ENCODE peak calls at places on chromosomes 7 and 10, in four cellular contexts. J, Z, G and W are unnamed samples.

GRCh38 chr7:77289387-77289786 is 89.8 kb upstream of the FGL2 start:
- DNase-seq in J (no peak), Z (no peak), G (no peak), W (no peak)

GRCh38 chr7:81648716-81649115 is 121.1 kb downstream of the HGF start:
- DNase-seq in G (no peak), J (no peak), Z (no peak), W (no peak)

GRCh38 chr10:122780391-122780790 is 65.3 kb downstream of the CUZD1 start:
- DNase-seq in J (no peak), G (no peak), Z (no peak), W (no peak)

GRCh38 chr7:126499481-126499880 is 753.3 kb downstream of the GRM8 start:
- DNase-seq in G (no peak), J (no peak), Z (no peak), W (no peak)

GRCh38 chr10:24721254-24722106 is 2.2 kb downstream of the ARHGAP21 start:
- DNase-seq in Z (peak; percentile 63), J (no peak), G (peak; percentile 78), W (peak; percentile 22)

GRCh38 chr10:683448-684071 is 5.9 kb downstream of the DIP2C start:
- DNase-seq in J (no peak), G (no peak), Z (peak; percentile 78), W (no peak)

GRCh38 chr10:12419279-12419847 is 70.0 kb downstream of the CAMK1D start:
- DNase-seq in Z (peak; percentile 65), G (peak; percentile 29), J (peak; percentile 62), W (no peak)

GRCh38 chr10:46552526-46553237 is 3.8 kb downstream of the GPRIN2 start:
- DNase-seq in J (peak; percentile 4), G (peak; percentile 74), Z (peak; percentile 31), W (peak; percentile 1)

GRCh38 chr7:96266015-96266414 is 55.9 kb downstream of the SLC25A13 start:
- DNase-seq in Z (no peak), J (no peak), G (no peak), W (no peak)

GRCh38 chr7:41956276-41956675 is 253.4 kb upstream of the INHBA start:
- DNase-seq in G (no peak), J (no peak), Z (no peak), W (no peak)

DNA sequence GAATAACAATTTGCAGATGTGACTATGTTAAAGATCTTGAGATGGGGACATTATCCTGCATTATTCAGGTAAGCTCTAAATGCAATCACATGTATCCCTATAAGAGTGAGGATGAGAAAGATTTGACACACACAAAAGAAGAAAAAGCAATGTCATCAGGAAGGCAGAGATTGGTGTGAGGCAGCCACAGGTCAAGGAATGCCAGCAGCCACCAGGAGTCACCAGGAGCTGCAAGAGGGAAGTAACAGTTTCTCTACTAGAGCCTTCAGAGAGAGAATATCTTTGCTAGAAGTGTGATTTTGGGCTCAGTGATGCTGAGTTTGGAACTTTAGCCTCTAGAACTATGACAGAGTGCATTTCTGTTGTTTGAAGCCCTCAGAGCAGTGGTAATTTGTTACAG is 700.3 kb upstream of the SEMA3D start:
- DNase-seq in G (no peak), J (no peak), Z (no peak), W (no peak)
- TF ChIP-seq CTCF in G (no peak), J (no peak), Z (no peak), W (no peak)

GRCh38 chr10:32795598-32796183 is 162.3 kb downstream of the ITGB1 start:
- DNase-seq in J (no peak), Z (no peak), G (no peak), W (no peak)
- TF ChIP-seq CTCF in J (peak; percentile 75), Z (peak; percentile 65), G (peak; percentile 56), W (peak; percentile 86)

GRCh38 chr7:100588438-100588837 is 2.3 kb downstream of the FBXO24 start:
- DNase-seq in J (no peak), G (peak; percentile 62), Z (no peak), W (no peak)
- TF ChIP-seq CTCF in J (peak; percentile 16), G (peak; percentile 38), Z (no peak), W (peak; percentile 36)

GRCh38 chr10:21495686-21496284 is 29.7 kb downstream of the SKIDA1 start:
- DNase-seq in J (peak; percentile 80), G (peak; percentile 97), Z (peak; percentile 91), W (peak; percentile 97)
- TF ChIP-seq CTCF in J (peak; percentile 99), G (peak; percentile 99), Z (peak; percentile 98), W (peak; percentile 99)

GRCh38 chr7:68833442-68833841 is 764.8 kb upstream of the AUTS2 start:
- DNase-seq in Z (no peak), G (no peak), J (no peak), W (no peak)

GRCh38 chr7:68823996-68824780 is 774.1 kb upstream of the AUTS2 start:
- DNase-seq in J (no peak), G (no peak), Z (no peak), W (no peak)

DNA sequence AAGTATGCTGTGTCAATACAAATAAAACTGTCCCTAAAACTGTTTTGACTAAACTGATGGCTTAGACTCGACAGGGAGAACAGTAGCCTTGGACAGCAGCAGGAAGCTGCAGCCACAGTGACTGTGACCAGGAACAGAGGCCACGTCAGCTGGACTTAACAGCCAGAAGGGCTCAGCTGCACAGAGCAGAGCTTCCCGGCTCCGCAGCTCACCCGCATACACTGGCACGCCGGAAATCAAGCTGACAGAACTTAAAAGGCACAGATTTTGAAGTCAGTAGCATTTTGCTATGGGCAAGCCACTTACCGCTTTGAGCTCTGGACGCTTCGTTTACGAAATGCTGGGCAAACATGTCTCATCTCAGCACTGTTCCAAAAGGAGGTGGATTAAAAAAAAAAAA is 769.7 kb upstream of the AUTS2 start:
- DNase-seq in G (no peak), J (no peak), Z (no peak), W (no peak)
- TF ChIP-seq CTCF in G (no peak), J (no peak), Z (no peak), W (no peak)

DNA sequence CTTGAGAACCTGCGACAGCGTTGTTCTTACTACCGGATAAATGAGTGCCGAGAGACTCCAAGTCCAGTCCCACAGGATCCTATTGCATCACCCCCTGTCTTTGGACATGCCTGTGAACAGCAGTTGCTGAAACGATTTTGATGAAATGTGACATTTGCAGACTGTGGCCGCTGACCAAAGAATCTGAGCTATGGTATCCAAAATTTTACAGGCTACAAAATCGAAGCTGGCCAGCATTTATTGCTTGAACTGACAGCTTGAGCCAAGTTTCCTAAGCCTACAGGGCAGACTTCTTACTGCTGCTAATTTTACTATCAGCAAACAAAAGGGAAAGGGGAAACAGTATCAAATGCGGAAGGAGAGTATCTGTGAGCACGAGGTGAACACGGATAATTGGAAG is 12.1 kb upstream of the NPVF start:
- DNase-seq in Z (peak; percentile 58), J (peak; percentile 69), G (no peak), W (no peak)
- TF ChIP-seq CTCF in Z (no peak), J (no peak), G (no peak), W (no peak)

DNA sequence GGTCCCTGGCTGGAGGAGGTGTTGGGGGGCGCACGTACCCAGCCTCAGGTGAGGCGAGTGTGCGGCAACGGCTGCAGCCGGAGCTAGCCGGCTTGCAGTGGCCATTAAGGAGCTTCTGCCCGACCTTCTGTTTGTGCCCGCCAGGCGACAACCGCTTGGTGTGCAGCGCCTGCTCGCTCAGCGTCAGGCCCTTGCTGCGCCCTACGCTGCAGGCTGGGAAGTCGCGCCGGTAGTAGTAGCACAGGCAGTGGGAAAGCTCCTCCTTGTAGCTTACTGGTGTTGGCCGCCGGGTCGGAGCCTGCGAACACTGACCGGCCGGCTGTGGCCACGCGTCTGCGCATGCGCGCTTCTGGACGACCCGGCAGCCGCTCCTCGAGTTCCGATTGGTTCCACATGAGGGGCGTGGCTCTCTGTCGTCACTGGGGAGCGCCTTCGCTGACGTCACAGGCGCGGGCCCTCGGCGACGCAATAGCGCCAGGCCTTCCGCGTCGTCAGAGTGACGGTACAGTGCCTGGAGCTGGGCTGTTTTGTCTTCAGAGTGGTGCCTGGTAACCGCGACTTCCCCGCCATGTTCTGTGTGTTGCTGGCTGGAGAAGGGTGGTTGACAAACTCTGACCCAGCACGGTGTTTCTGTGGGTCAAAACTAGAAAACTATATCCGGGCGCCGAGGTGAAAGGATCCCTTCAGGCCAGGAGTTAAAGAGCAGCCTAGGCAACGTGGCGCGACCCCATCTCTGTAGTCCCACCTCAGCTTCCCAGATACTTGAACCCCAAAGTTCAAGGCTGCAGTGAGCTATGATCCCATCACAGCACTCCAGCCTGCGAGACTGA is 76.3 kb upstream of the TMEM248 start:
- DNase-seq in Z (peak; percentile 100), J (peak; percentile 98), G (peak; percentile 98), W (peak; percentile 100)
- TF ChIP-seq CTCF in Z (peak; percentile 32), J (peak; percentile 74), G (peak; percentile 34), W (peak; percentile 54)

DNA sequence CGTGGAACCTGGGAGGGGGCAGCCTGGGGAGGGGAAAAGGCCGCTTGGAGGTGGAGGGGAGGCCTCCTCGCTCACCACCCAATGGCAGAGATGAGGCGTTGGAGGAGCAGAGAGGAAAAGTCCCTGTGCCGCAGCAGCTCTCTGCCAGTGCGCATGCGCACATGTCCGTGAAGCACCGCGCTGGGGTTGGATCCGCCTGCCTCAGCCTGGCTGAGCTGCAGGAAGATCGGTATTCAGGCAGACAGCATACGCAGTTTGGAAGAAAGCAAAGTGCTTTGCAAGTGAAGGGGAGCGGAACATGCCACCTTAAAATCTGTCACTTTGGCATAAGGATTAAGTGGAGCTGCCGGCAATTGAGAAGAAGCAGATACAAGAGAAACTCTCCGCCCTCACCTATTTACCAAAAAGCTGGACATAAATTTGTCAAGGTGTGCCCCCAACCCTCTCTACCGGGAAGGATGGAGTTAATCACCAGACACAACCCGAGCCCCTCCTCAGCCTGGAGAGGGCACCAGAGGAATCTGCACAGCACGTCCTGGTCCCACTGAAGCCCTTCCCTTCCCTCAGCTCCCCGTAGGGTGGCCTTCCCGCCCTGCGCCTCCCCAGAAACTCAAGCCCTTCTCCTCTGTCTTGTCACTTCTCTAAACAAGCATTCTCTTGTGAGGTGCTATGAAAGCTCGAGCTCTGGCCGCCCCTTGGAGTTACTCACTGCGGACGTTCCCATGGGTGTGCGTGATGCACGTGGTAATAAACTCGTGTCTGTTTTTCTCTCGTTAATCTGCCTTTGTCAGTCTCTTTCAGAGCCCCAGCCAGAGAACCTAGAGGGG is 32.2 kb upstream of the TMEM72 start:
- DNase-seq in G (peak; percentile 90), Z (peak; percentile 94), J (peak; percentile 70), W (peak; percentile 79)
- TF ChIP-seq CTCF in G (no peak), Z (no peak), J (peak; percentile 42), W (peak; percentile 47)